ENCODE peak calls at places on chromosomes 2 and 18, in five cellular contexts. X, D, W, N and K are unnamed samples.

GRCh38 chr2:40317047-40317446 is 134.8 kb downstream of the SLC8A1 start:
- DNase-seq in X (no peak), N (no peak), W (no peak), D (peak), K (no peak)

GRCh38 chr2:5740853-5741252 is 48.7 kb downstream of the SOX11 start:
- DNase-seq in D (no peak), N (no peak), X (peak), W (no peak), K (no peak)

GRCh38 chr2:105125428-105125827 is 87.6 kb downstream of the MRPS9 start:
- DNase-seq in W (no peak), D (no peak), X (no peak), N (no peak), K (no peak)

GRCh38 chr2:85152895-85153294 is 19.7 kb downstream of the TCF7L1 start:
- DNase-seq in W (no peak), N (no peak), X (no peak), D (no peak), K (no peak)

GRCh38 chr18:9720327-9720726 is 12.2 kb downstream of the RAB31 start:
- DNase-seq in D (no peak), X (no peak), N (no peak), W (no peak), K (no peak)

GRCh38 chr2:200305797-200306718 is at the start of gene SPATS2L:
- DNase-seq in D (peak), X (peak), W (peak), N (peak), K (peak)

GRCh38 chr2:65918760-65919187 is 486.4 kb upstream of the SPRED2 start:
- DNase-seq in D (no peak), N (no peak), W (no peak), X (no peak), K (no peak)

GRCh38 chr2:146415291-146415690 is 1429.5 kb upstream of the ACVR2A start:
- DNase-seq in N (no peak), X (no peak), D (no peak), W (no peak), K (no peak)

GRCh38 chr2:146986161-146986560 is 858.7 kb upstream of the ACVR2A start:
- DNase-seq in N (no peak), X (no peak), D (peak), W (no peak), K (no peak)

GRCh38 chr2:102098756-102099155 is 43.8 kb upstream of the IL1R1 start:
- DNase-seq in W (no peak), D (no peak), N (no peak), X (no peak), K (no peak)

GRCh38 chr2:181306785-181307184 is 150.4 kb upstream of the ITGA4 start:
- DNase-seq in W (no peak), N (no peak), D (no peak), X (no peak), K (no peak)